ENCODE peak calls at places on chromosomes 13 and 19, in five cellular contexts. F, E, Q, U and Z are unnamed samples.

GRCh38 chr13:110047511-110047910 is 259.4 kb downstream of the COL4A1 start:
- DNase-seq in Q (no peak), F (peak), E (peak), U (peak), Z (no peak)

GRCh38 chr13:48595330-48596127 is 58.2 kb upstream of the CYSLTR2 start:
- DNase-seq in F (peak), E (peak), U (peak), Q (no peak), Z (peak)

GRCh38 chr19:55406869-55407624 is 541 bp downstream of the UBE2S start:
- DNase-seq in F (peak), Q (peak), U (peak), E (peak), Z (peak)

GRCh38 chr19:16575282-16575681 is 3.1 kb upstream of the SLC35E1 start:
- DNase-seq in E (no peak), F (no peak), Q (no peak), U (no peak), Z (no peak)

GRCh38 chr13:106477303-106477702 is 58.2 kb downstream of the EFNB2 start:
- DNase-seq in Q (no peak), E (no peak), F (no peak), U (no peak), Z (no peak)

GRCh38 chr19:16001481-16002312 is 52.9 kb downstream of the OR10H4 start:
- DNase-seq in U (peak), F (peak), E (peak), Q (no peak), Z (peak)

GRCh38 chr19:24054044-24054935 is 32.7 kb upstream of the ZNF254 start:
- DNase-seq in F (peak), Q (no peak), E (peak), U (peak), Z (no peak)

GRCh38 chr19:54551293-54551692 is 22.3 kb upstream of the LILRA2 start:
- DNase-seq in E (no peak), Q (no peak), F (no peak), U (no peak), Z (peak)

GRCh38 chr13:100100115-100100879 is 11.4 kb downstream of the PCCA start:
- DNase-seq in Q (no peak), E (peak), U (peak), F (peak), Z (no peak)

GRCh38 chr19:56547535-56547934 is 8.8 kb downstream of the ZFP28 start:
- DNase-seq in E (no peak), F (no peak), Q (no peak), U (no peak), Z (no peak)

GRCh38 chr13:113353254-113353653 is 10.7 kb downstream of the GRTP1 start:
- DNase-seq in E (no peak), U (no peak), F (no peak), Q (no peak), Z (no peak)